ENCODE peak calls at places on chromosomes 7 and 10, in four cellular contexts. U is HL-60, W is K562, F is GM12878. S is an unnamed sample.

GRCh38 chr10:58981051-58981450 is 195.4 kb upstream of the PHYHIPL start:
- DNase-seq in U (no peak), W (no peak), F (no peak), S (no peak)

GRCh38 chr10:20990604-20991003 is 93.5 kb upstream of the NEBL start:
- DNase-seq in U (no peak), W (no peak), F (no peak), S (no peak)

GRCh38 chr10:16965740-16966447 is 148.7 kb upstream of the RSU1 start:
- DNase-seq in U (no peak), W (no peak), F (no peak), S (no peak)

GRCh38 chr10:123270221-123270620 is 116.0 kb downstream of the BUB3 start:
- DNase-seq in U (no peak), W (no peak), F (no peak), S (no peak)

GRCh38 chr10:118471863-118472262 is 123.6 kb downstream of the PRLHR start:
- DNase-seq in U (no peak), W (no peak), F (no peak), S (no peak)

GRCh38 chr10:32893431-32893830 is 64.6 kb downstream of the ITGB1 start:
- DNase-seq in U (no peak), W (peak; percentile 24), F (no peak), S (no peak)

GRCh38 chr7:50656141-50656895 is 91.1 kb upstream of the DDC start:
- DNase-seq in U (no peak), W (no peak), F (no peak), S (no peak)

GRCh38 chr7:27840314-27840713 is 100.4 kb downstream of the TAX1BP1 start:
- DNase-seq in U (no peak), W (no peak), F (no peak), S (no peak)

GRCh38 chr10:96512524-96512991 is 1.2 kb downstream of the TLL2 start:
- DNase-seq in U (no peak), W (no peak), F (no peak), S (peak; percentile 33)

GRCh38 chr10:124604214-124605000 is 139.8 kb downstream of the FAM53B start:
- DNase-seq in U (no peak), W (no peak), F (no peak), S (no peak)

GRCh38 chr7:4959881-4960280 is 894 bp upstream of the MMD2 start:
- DNase-seq in U (no peak), W (no peak), F (no peak), S (no peak)

GRCh38 chr10:46528171-46528671 is 28.2 kb downstream of the GPRIN2 start:
- DNase-seq in U (no peak), W (no peak), F (no peak), S (no peak)

GRCh38 chr7:104106106-104106505 is 101.7 kb downstream of the ORC5 start:
- DNase-seq in U (no peak), W (peak; percentile 33), F (no peak), S (no peak)

GRCh38 chr7:50792342-50793114 is 9.8 kb upstream of the GRB10 start:
- DNase-seq in U (no peak), W (peak; percentile 81), F (no peak), S (no peak)

GRCh38 chr7:27180431-27181175 is 4.4 kb downstream of the HOXA11 start:
- DNase-seq in U (no peak), W (no peak), F (no peak), S (no peak)

GRCh38 chr7:143407296-143408246 is 1.1 kb downstream of the EPHA1 start:
- DNase-seq in U (no peak), W (no peak), F (no peak), S (no peak)

GRCh38 chr7:40437936-40438634 is 303.3 kb downstream of the SUGCT start:
- DNase-seq in U (no peak), W (no peak), F (no peak), S (no peak)

GRCh38 chr7:42091461-42092229 is 145.4 kb downstream of the GLI3 start:
- DNase-seq in U (no peak), W (no peak), F (no peak), S (no peak)

GRCh38 chr7:8881916-8882315 is 448.5 kb downstream of the NXPH1 start:
- DNase-seq in U (no peak), W (peak; percentile 1), F (no peak), S (no peak)

GRCh38 chr10:61284222-61284890 is 168.8 kb downstream of the TMEM26 start:
- DNase-seq in U (peak; percentile 13), W (peak; percentile 69), F (no peak), S (no peak)

GRCh38 chr10:117823980-117824379 is 222.8 kb downstream of the RAB11FIP2 start:
- DNase-seq in U (no peak), W (peak; percentile 6), F (no peak), S (no peak)

GRCh38 chr10:121553455-121553854 is 44.8 kb downstream of the FGFR2 start:
- DNase-seq in U (no peak), W (no peak), F (no peak), S (no peak)

GRCh38 chr7:14698239-14698638 is 204.3 kb downstream of the DGKB start:
- DNase-seq in U (no peak), W (no peak), F (no peak), S (no peak)

GRCh38 chr7:8973601-8974000 is 540.2 kb downstream of the NXPH1 start:
- DNase-seq in U (no peak), W (no peak), F (no peak), S (no peak)

GRCh38 chr10:117477241-117477947 is 65.2 kb upstream of the EMX2 start:
- DNase-seq in U (no peak), W (no peak), F (no peak), S (no peak)

GRCh38 chr10:62573929-62574328 is 199.8 kb downstream of the ZNF365 start:
- DNase-seq in U (no peak), W (no peak), F (no peak), S (no peak)
- TF ChIP-seq SPI1 in U (no peak), W (no peak), F (no peak), S (no peak)

GRCh38 chr10:30804478-30805055 is 175.0 kb upstream of the LYZL2 start:
- DNase-seq in U (no peak), W (no peak), F (no peak), S (no peak)

GRCh38 chr10:30803058-30803457 is 173.5 kb upstream of the LYZL2 start:
- DNase-seq in U (no peak), W (no peak), F (no peak), S (no peak)

GRCh38 chr10:30806824-30807223 is 177.3 kb upstream of the LYZL2 start:
- DNase-seq in U (no peak), W (no peak), F (no peak), S (no peak)

GRCh38 chr10:30805061-30805460 is 175.5 kb upstream of the LYZL2 start:
- DNase-seq in U (no peak), W (no peak), F (no peak), S (no peak)

GRCh38 chr10:30803901-30804322 is 174.4 kb upstream of the LYZL2 start:
- DNase-seq in U (no peak), W (no peak), F (no peak), S (no peak)
- TF ChIP-seq POLR2AphosphoS5 in U (no peak), W (no peak), F (no peak), S (no peak)

DNA sequence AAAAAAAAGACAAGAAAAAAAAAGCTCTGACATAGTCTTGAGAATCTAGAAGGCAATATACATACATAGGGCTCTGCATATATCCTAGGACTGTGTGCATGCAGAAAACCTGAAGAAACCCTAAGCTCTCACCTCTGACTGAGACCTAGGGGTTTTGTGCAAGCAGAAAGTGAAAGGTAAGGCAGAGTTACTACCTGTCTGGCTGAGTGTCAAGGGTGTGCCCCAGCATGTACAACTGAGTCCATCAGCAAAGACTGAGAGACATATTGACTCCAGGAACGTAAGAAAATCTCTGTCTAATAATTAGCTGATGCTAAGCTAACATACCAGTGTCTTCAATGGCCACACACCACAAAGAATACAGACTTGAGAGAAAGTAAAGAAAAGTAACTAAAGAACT is 16.3 kb upstream of the HNRNPH3 start:
- DNase-seq in U (no peak), W (no peak), F (no peak), S (no peak)
- TF ChIP-seq SPI1 in U (no peak), W (no peak), F (no peak), S (no peak)

GRCh38 chr10:100734295-100735086 is 10.9 kb upstream of the PAX2 start:
- DNase-seq in U (no peak), W (no peak), F (no peak), S (no peak)

GRCh38 chr10:100730739-100731602 is 14.4 kb upstream of the PAX2 start:
- DNase-seq in U (peak; percentile 51), W (no peak), F (peak; percentile 40), S (no peak)

GRCh38 chr10:100729877-100730738 is 15.3 kb upstream of the PAX2 start:
- DNase-seq in U (no peak), W (no peak), F (no peak), S (no peak)

GRCh38 chr10:100733319-100733718 is 12.1 kb upstream of the PAX2 start:
- DNase-seq in U (no peak), W (no peak), F (no peak), S (no peak)

DNA sequence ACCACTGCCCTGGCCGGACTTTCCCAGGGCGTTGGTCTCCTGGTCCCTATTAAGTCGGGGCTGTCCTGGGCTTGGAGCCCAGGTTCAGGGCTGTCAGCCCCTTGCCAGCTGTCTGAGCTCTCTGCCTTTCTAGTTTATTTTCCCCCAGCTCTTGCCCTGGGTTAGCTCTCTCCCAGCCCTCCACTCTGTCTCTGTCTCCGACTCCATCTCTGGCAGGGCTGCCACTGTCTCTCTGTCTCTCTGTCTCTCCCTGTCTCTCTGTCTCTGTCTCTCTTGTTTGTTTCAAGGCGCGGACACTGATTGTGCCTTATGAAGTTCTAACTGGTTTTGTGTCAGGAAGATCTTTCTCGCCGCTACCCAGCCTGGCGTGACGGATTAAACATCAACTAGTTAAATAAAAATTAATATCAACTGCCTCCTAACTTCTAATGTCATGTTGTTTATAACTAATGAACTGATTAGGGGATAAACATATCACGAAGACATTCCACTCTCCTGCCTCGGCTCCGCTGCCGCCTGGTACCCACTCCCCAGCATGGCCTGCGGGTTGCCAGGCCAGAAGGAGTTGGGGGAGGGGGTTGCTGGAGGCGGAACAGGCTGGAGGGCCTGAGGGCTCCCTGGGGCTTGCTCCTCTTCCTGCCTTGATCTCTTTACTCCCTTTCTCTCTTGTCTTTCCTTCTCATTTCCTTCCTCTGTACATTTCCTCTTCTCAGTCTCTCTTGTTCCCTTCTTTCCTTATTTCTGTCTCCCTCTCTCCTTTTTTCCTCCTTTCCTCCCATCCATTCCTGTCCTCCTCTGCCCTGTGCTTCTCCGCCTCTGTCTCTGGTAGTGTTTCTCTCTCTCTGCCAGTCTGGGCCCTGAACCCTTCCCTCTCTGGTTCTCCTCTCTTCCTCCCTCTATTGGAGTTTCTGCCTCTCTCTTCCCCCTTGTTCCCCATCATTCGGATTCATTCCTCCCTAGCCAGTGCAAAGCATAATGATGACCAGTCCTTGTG is 13.5 kb upstream of the PAX2 start:
- DNase-seq in U (no peak), W (no peak), F (no peak), S (no peak)
- TF ChIP-seq POLR2AphosphoS5 in U (no peak), W (no peak), F (no peak), S (no peak)

GRCh38 chr10:74921744-74922143 is 95.3 kb downstream of the KAT6B start:
- DNase-seq in U (no peak), W (peak; percentile 67), F (no peak), S (no peak)
- TF ChIP-seq SPI1 in U (no peak), W (no peak), F (no peak), S (no peak)

GRCh38 chr7:99504603-99505323 is at the start of gene ZKSCAN5:
- DNase-seq in U (peak; percentile 89), W (peak; percentile 99), F (peak; percentile 84), S (peak; percentile 89)
- TF ChIP-seq POLR2AphosphoS5 in U (peak; percentile 68), W (peak; percentile 98), F (peak; percentile 96), S (peak; percentile 90)

S was measured in GM12891.